ENCODE peak calls at places on chromosomes 13 and 19, in five cellular contexts. O is HepG2, T is mammary epithelial cell, J is PC-3, K is hepatocyte. F is an unnamed sample.

GRCh38 chr19:44796701-44797115 is 12.2 kb upstream of the BCAM start:
- DNase-seq in O (peak), T (no peak), J (peak), K (no peak), F (no peak)

GRCh38 chr19:41303941-41304340 is 6.0 kb upstream of the CCDC97 start:
- DNase-seq in O (no peak), T (no peak), J (no peak), K (no peak), F (no peak)

GRCh38 chr19:4370418-4371041 is 27.2 kb downstream of the MPND start:
- DNase-seq in O (no peak), T (no peak), J (no peak), K (no peak), F (no peak)

GRCh38 chr13:98542568-98543379 is 34.1 kb downstream of the STK24 start:
- DNase-seq in O (no peak), T (no peak), J (no peak), K (no peak), F (no peak)

GRCh38 chr13:26628706-26629105 is 71.2 kb downstream of the WASF3 start:
- DNase-seq in O (peak), T (peak), J (peak), K (peak), F (no peak)

GRCh38 chr19:10565028-10565566 is 713 bp downstream of the KRI1 start:
- DNase-seq in O (no peak), T (no peak), J (peak), K (peak), F (no peak)

GRCh38 chr13:24997367-24997967 is 98.5 kb upstream of the PABPC3 start:
- DNase-seq in O (peak), T (no peak), J (peak), K (peak), F (no peak)

GRCh38 chr13:59906413-59907027 is 257.2 kb downstream of the DIAPH3 start:
- DNase-seq in O (peak), T (no peak), J (peak), K (peak), F (no peak)

GRCh38 chr13:78398743-78399410 is 204.5 kb downstream of the POU4F1 start:
- DNase-seq in O (no peak), T (no peak), J (no peak), K (no peak), F (no peak)

GRCh38 chr19:58558066-58558622 is at the start of gene UBE2M:
- DNase-seq in O (no peak), T (no peak), J (no peak), K (peak), F (no peak)

GRCh38 chr19:55232284-55232597 is 3.7 kb upstream of the TMEM86B start:
- DNase-seq in O (no peak), T (no peak), J (no peak), K (no peak), F (no peak)

GRCh38 chr13:100887729-100888151 is 213.1 kb upstream of the TMTC4 start:
- DNase-seq in O (no peak), T (no peak), J (peak), K (peak), F (peak)

GRCh38 chr19:2371656-2372055 is 11.6 kb downstream of the TMPRSS9 start:
- DNase-seq in O (no peak), T (peak), J (peak), K (no peak), F (no peak)

GRCh38 chr19:8494158-8494557 is 8.3 kb downstream of the PRAM1 start:
- DNase-seq in O (no peak), T (no peak), J (no peak), K (no peak), F (no peak)

GRCh38 chr19:46841458-46842083 is 9.1 kb downstream of the AP2S1 start:
- DNase-seq in O (no peak), T (peak), J (peak), K (no peak), F (peak)

GRCh38 chr13:41019578-41020347 is 647 bp upstream of the ELF1 start:
- DNase-seq in O (peak), T (no peak), J (no peak), K (peak), F (no peak)

GRCh38 chr19:1065606-1066109 is 1.3 kb upstream of the ARHGAP45 start:
- DNase-seq in O (no peak), T (peak), J (peak), K (peak), F (peak)

GRCh38 chr13:27367570-27367969 is 56.8 kb upstream of the GTF3A start:
- DNase-seq in O (no peak), T (no peak), J (peak), K (no peak), F (no peak)

GRCh38 chr13:25225970-25226369 is 53.9 kb upstream of the AMER2 start:
- DNase-seq in O (no peak), T (no peak), J (no peak), K (no peak), F (no peak)

GRCh38 chr13:44879452-44880058 is 109.7 kb downstream of the NUFIP1 start:
- DNase-seq in O (no peak), T (peak), J (peak), K (peak), F (peak)

GRCh38 chr19:20478936-20479335 is 86.6 kb downstream of the ZNF737 start:
- DNase-seq in O (no peak), T (no peak), J (no peak), K (no peak), F (no peak)

GRCh38 chr13:60584976-60585375 is 188.0 kb downstream of the TDRD3 start:
- DNase-seq in O (no peak), T (no peak), J (no peak), K (peak), F (peak)

GRCh38 chr13:24134772-24135171 is 25.7 kb upstream of the SPATA13 start:
- DNase-seq in O (no peak), T (no peak), J (no peak), K (no peak), F (no peak)

GRCh38 chr19:45040059-45040767 is 1.4 kb downstream of the CLASRP start:
- DNase-seq in O (no peak), T (no peak), J (no peak), K (no peak), F (no peak)

GRCh38 chr13:102970542-102970941 is 95.7 kb downstream of the SLC10A2 start:
- DNase-seq in O (no peak), T (no peak), J (no peak), K (no peak), F (no peak)

GRCh38 chr19:16324384-16325160 is at the start of gene KLF2:
- DNase-seq in O (peak), T (peak), J (peak), K (peak), F (peak)

GRCh38 chr19:56377105-56377924 is 16.0 kb downstream of the ZNF582 start:
- DNase-seq in O (no peak), T (no peak), J (peak), K (no peak), F (no peak)

GRCh38 chr13:91185294-91185863 is 162.1 kb upstream of the MIR17HG start:
- DNase-seq in O (peak), T (peak), J (peak), K (no peak), F (no peak)

GRCh38 chr13:32443111-32443510 is 15.2 kb upstream of the N4BP2L1 start:
- DNase-seq in O (peak), T (no peak), J (peak), K (peak), F (no peak)

GRCh38 chr13:34156841-34157365 is 339.0 kb downstream of the RFC3 start:
- DNase-seq in O (peak), T (peak), J (peak), K (peak), F (peak)

GRCh38 chr13:93561553-93561952 is 334.9 kb downstream of the GPC6 start:
- DNase-seq in O (no peak), T (no peak), J (no peak), K (no peak), F (no peak)

GRCh38 chr13:97384366-97384765 is 49.6 kb upstream of the RAP2A start:
- DNase-seq in O (no peak), T (no peak), J (no peak), K (no peak), F (no peak)

GRCh38 chr19:50649433-50650391 is at the start of gene C19orf81:
- DNase-seq in O (no peak), T (no peak), J (peak), K (no peak), F (no peak)

GRCh38 chr13:48194392-48194754 is 38.6 kb upstream of the ITM2B start:
- DNase-seq in O (no peak), T (peak), J (peak), K (no peak), F (no peak)

GRCh38 chr19:30267332-30267731 is 104.9 kb upstream of the ZNF536 start:
- DNase-seq in O (no peak), T (no peak), J (no peak), K (no peak), F (no peak)

GRCh38 chr19:3398114-3398899 is 31.9 kb downstream of the NFIC start:
- DNase-seq in O (peak), T (no peak), J (no peak), K (peak), F (no peak)

GRCh38 chr19:28239270-28239669 is 973.7 kb downstream of the UQCRFS1 start:
- DNase-seq in O (no peak), T (no peak), J (no peak), K (no peak), F (no peak)

GRCh38 chr13:95485045-95485517 is 67.4 kb upstream of the CLDN10 start:
- DNase-seq in O (peak), T (peak), J (peak), K (no peak), F (no peak)
- H3K4me2 ChIP-seq in O (no peak), T (peak), J (no peak), K (no peak), F (no peak)

DNA sequence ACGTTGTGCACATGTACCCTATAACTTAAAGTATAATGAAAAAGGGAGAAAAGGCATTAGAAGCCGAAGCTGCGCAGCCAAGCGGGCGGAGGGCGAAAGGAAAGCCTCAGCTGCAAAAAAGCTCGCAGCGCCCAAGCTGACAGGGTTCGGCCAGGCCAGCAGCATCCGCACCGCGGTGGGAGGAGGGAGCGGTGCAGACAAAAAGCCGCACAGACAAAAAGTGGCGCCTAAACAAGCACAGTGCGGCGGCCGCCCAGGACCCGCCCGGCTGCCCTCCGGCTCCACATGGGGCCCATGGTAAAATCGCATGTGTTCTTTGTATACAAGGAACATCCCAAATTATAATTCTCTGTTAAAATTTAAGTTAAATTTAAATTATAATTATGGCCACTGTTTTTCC is 42.4 kb downstream of the PSG3 start:
- DNase-seq in O (no peak), T (no peak), J (no peak), K (no peak), F (no peak)
- TF ChIP-seq EZH2 in O (no peak), T (no peak), J (no peak), K (no peak), F (no peak)

DNA sequence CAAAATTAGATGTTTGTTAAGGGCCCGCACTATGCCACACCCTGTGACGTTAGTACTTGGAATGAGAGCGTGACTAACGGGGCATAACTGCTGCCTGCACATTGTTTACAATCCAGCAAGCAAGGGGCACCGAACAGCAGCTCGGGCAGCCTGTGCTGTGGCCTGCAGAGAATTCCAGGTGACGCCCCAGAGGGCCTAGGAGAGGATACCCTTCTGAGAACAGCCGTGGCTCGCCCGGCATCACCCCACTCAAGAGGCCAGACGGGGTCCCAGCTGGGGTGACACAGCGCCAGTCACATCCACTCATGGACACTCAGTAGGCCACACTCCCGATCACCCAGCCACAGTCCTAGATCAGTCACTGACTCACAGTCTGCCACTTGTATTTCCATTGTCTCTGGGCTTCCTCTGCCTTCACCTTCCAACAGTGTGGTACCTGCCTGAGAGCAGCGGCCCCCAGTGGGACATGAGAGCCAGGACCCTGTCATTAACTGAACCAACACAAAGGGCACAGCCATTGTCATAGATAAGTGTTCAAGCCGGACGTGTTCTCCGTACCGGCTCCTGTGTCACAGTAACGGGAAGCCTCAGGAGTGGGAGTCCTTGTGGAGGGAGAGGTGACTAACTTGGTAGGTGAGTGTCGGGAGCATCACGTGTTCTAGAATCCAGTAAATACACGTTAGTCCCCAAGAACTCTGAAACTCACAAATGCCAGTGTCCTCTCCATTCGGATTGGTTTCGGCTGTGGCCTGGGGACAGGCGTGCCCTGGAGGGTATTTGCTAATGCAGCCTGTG is 7.5 kb downstream of the ZNF331 start:
- DNase-seq in O (no peak), T (no peak), J (peak), K (peak), F (peak)
- H3K4me2 ChIP-seq in O (no peak), T (no peak), J (peak), K (no peak), F (peak)

DNA sequence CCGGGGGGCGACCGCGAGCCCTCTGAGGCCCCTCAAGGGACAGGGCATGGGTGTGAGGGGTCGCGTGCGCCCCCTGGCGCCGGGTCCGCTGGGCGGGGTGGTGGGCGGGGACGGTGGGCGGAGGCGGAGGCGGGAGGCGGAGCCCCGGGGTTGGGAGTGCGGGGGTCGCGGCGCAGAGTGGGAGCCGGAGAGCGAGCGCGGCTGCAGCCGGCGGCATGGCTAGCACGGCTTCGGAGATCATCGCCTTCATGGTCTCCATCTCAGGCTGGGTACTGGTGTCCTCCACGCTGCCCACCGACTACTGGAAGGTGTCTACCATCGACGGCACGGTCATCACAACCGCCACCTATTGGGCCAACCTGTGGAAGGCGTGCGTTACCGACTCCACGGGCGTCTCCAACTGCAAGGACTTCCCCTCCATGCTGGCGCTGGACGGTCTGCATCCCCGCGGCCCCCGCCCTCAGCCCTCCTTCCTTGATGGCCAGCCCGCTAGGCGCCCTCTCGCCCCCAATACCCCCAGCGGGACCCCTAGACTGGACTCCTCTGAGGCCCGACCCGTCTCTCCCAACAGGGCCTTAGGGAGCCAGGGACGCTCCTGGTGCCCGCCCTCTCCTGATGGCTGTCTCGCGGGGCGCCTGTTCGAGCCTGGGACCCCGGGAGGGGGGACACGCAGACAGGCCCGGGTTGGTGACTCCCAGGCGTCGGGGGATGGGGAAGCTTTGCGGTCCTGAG is at the start of gene CLDN10:
- DNase-seq in O (no peak), T (no peak), J (no peak), K (no peak), F (no peak)
- TF ChIP-seq EZH2 in O (no peak), T (peak), J (no peak), K (no peak), F (no peak)

GRCh38 chr19:23273594-23274412 is 23.6 kb upstream of the ZNF724 start:
- DNase-seq in O (peak), T (peak), J (peak), K (peak), F (peak)
- H3K4me2 ChIP-seq in O (peak), T (peak), J (peak), K (peak), F (peak)

GRCh38 chr19:49071860-49072547 is 495 bp downstream of the KCNA7 start:
- DNase-seq in O (no peak), T (no peak), J (no peak), K (no peak), F (no peak)
- TF ChIP-seq EZH2 in O (no peak), T (peak), J (no peak), K (peak), F (no peak)

DNA sequence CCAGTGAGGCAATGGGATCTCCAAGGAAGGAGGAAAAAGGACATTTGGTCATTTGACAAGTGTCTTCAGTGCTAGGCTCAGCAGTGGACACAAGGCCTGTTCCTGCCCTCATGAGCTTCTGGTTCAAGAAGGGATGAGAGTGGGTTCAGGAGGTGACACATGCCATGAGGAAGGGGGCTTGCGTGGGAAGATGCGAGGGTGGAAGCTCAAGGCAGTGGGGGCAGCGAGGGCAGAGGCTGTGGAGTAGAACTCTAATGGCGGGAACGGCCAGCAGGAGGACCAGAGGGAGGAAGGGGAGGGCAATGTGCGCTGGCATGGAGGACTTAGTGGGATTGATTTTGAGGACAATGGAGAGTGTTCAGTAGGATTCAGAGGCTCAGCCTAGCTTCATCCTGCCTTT is 3.3 kb downstream of the PIK3R2 start:
- DNase-seq in O (no peak), T (no peak), J (no peak), K (no peak), F (no peak)
- H3K4me2 ChIP-seq in O (peak), T (peak), J (no peak), K (peak), F (no peak)